ENCODE peak calls at places on chromosomes 1 and 21, in ten cellular contexts. T, W, P, G, Y, Z, U, V, M and D are unnamed samples.

GRCh38 chr1:62318756-62319544 is at the start of gene KANK4:
- DNase-seq in M (no peak), Y (no peak), U (peak), G (no peak), T (no peak), Z (no peak), W (no peak), V (no peak), P (no peak), D (no peak)

GRCh38 chr21:26732442-26733221 is 112.6 kb downstream of the ADAMTS1 start:
- DNase-seq in P (peak), U (peak), Z (peak), V (peak), T (peak), Y (peak), G (peak), M (peak), W (peak), D (peak)

GRCh38 chr1:69246721-69247120 is 321.0 kb upstream of the LRRC7 start:
- DNase-seq in W (no peak), Z (peak), G (no peak), V (no peak), U (no peak), P (no peak), Y (no peak), T (no peak), M (no peak), D (peak)

GRCh38 chr21:25573409-25574206 is 33.7 kb downstream of the MRPL39 start:
- DNase-seq in Z (peak), W (peak), V (peak), U (no peak), Y (peak), M (no peak), G (no peak), P (peak), T (peak), D (peak)

GRCh38 chr1:55696181-55696580 is 481.0 kb upstream of the USP24 start:
- DNase-seq in G (no peak), P (peak), T (peak), U (no peak), V (peak), Z (peak), Y (no peak), M (peak), W (peak), D (peak)

GRCh38 chr1:116166011-116166571 is 54.9 kb downstream of the MAB21L3 start:
- DNase-seq in V (no peak), U (no peak), P (no peak), G (no peak), M (no peak), Y (no peak), W (no peak), Z (no peak), T (no peak), D (no peak)

GRCh38 chr1:53616927-53617326 is 122.0 kb downstream of the GLIS1 start:
- DNase-seq in U (peak), Z (no peak), V (peak), W (no peak), M (no peak), P (no peak), T (peak), Y (no peak), G (no peak), D (peak)

GRCh38 chr1:162007485-162007884 is 16.2 kb downstream of the OLFML2B start:
- DNase-seq in T (no peak), P (no peak), G (no peak), M (no peak), U (no peak), Z (no peak), W (no peak), Y (no peak), V (no peak), D (no peak)

GRCh38 chr1:171438441-171438840 is 46.9 kb upstream of the PRRC2C start:
- DNase-seq in Z (peak), M (peak), V (peak), Y (no peak), W (peak), U (peak), P (peak), T (peak), G (no peak), D (peak)

GRCh38 chr1:119784127-119784781 is 15.5 kb upstream of the HMGCS2 start:
- DNase-seq in V (no peak), M (peak), U (peak), Z (no peak), P (peak), W (peak), T (peak), G (peak), Y (no peak), D (peak)

GRCh38 chr1:201307760-201308499 is 24.6 kb downstream of the PKP1 start:
- DNase-seq in M (no peak), Z (no peak), W (peak), T (no peak), Y (no peak), V (no peak), G (no peak), U (peak), P (no peak), D (no peak)

GRCh38 chr1:182768973-182769372 is 20.6 kb upstream of the NPL start:
- DNase-seq in T (peak), U (no peak), M (no peak), Y (no peak), V (no peak), W (peak), P (no peak), Z (peak), G (no peak), D (peak)

GRCh38 chr1:119225270-119225669 is 84.8 kb upstream of the WARS2 start:
- DNase-seq in Z (no peak), U (no peak), W (no peak), G (no peak), M (no peak), Y (no peak), P (no peak), V (no peak), T (no peak), D (no peak)

GRCh38 chr1:43875327-43875726 is 58.3 kb upstream of the ARTN start:
- DNase-seq in P (no peak), G (no peak), T (no peak), M (no peak), U (no peak), V (no peak), Z (no peak), Y (no peak), W (peak), D (no peak)

GRCh38 chr1:53893999-53894636 is at the start of gene DIO1:
- DNase-seq in Z (no peak), G (no peak), T (no peak), Y (no peak), U (no peak), W (no peak), M (no peak), P (no peak), V (no peak), D (no peak)

GRCh38 chr21:34732388-34732821 is 63.6 kb downstream of the CLIC6 start:
- DNase-seq in T (peak), U (no peak), V (no peak), P (no peak), Z (no peak), W (peak), M (no peak), G (no peak), Y (no peak), D (no peak)

GRCh38 chr1:119298687-119299086 is 69.9 kb upstream of the HAO2 start:
- DNase-seq in V (peak), G (no peak), T (peak), M (no peak), W (peak), Z (peak), P (peak), Y (peak), U (no peak), D (peak)

GRCh38 chr1:75861831-75862230 is 65.1 kb downstream of the MSH4 start:
- DNase-seq in Y (peak), M (no peak), U (no peak), G (no peak), W (peak), Z (no peak), P (no peak), T (no peak), V (no peak), D (no peak)

GRCh38 chr1:97145321-97145956 is 423.9 kb downstream of the PTBP2 start:
- DNase-seq in V (peak), T (peak), M (no peak), P (peak), G (no peak), W (peak), U (no peak), Z (peak), Y (no peak), D (peak)

GRCh38 chr1:115210302-115210711 is 121.0 kb upstream of the TSPAN2 start:
- DNase-seq in Y (no peak), Z (peak), W (peak), V (no peak), P (peak), M (no peak), U (no peak), G (no peak), T (no peak), D (no peak)

GRCh38 chr1:89911186-89911976 is 83.5 kb upstream of the ZNF326 start:
- DNase-seq in U (no peak), W (no peak), G (no peak), P (no peak), Z (no peak), V (no peak), T (no peak), Y (no peak), M (no peak), D (peak)

GRCh38 chr21:44920694-44921604 is at the start of gene ITGB2:
- DNase-seq in T (no peak), M (no peak), Z (no peak), U (peak), P (no peak), W (no peak), Y (peak), V (no peak), G (peak), D (no peak)

GRCh38 chr1:60283690-60284089 is 210.1 kb upstream of the C1orf87 start:
- DNase-seq in M (no peak), W (no peak), G (no peak), Z (peak), P (peak), Y (no peak), V (peak), T (peak), U (peak), D (peak)

GRCh38 chr1:67746299-67746698 is 61.3 kb downstream of the GADD45A start:
- DNase-seq in W (no peak), M (peak), P (no peak), V (peak), Z (no peak), G (no peak), T (peak), Y (no peak), U (no peak), D (peak)

GRCh38 chr1:43274125-43274803 is 4.5 kb downstream of the TMEM125 start:
- DNase-seq in G (no peak), T (peak), M (no peak), V (peak), W (peak), P (peak), Z (peak), Y (peak), U (no peak), D (peak)

GRCh38 chr1:177077734-177078489 is 86.6 kb downstream of the ASTN1 start:
- DNase-seq in M (no peak), U (no peak), W (no peak), Z (peak), T (no peak), G (no peak), P (peak), V (peak), Y (no peak), D (no peak)

GRCh38 chr1:36542962-36543515 is 60.3 kb upstream of the CSF3R start:
- DNase-seq in U (no peak), Y (no peak), V (no peak), G (no peak), Z (peak), T (no peak), P (no peak), M (no peak), W (no peak), D (no peak)

GRCh38 chr21:41698071-41698470 is 68.8 kb downstream of the RIPK4 start:
- DNase-seq in Y (no peak), V (no peak), W (no peak), U (no peak), M (no peak), P (no peak), T (no peak), G (no peak), Z (no peak), D (no peak)

GRCh38 chr1:111505641-111506119 is 2.2 kb upstream of the ADORA3 start:
- DNase-seq in V (no peak), Y (peak), U (no peak), T (no peak), G (no peak), M (no peak), W (no peak), P (no peak), Z (no peak), D (no peak)

GRCh38 chr1:31663622-31664452 is 19.2 kb upstream of the PEF1 start:
- DNase-seq in V (peak), M (peak), U (peak), Z (peak), Y (peak), P (peak), W (no peak), T (peak), G (peak), D (peak)

GRCh38 chr1:9289090-9289534 is 3.6 kb upstream of the SPSB1 start:
- DNase-seq in T (peak), P (peak), U (peak), W (peak), V (peak), G (peak), M (peak), Y (peak), Z (peak), D (peak)

GRCh38 chr1:151960780-151961513 is 32.7 kb downstream of the S100A10 start:
- DNase-seq in P (no peak), Z (no peak), U (no peak), T (no peak), G (no peak), W (no peak), V (no peak), M (no peak), Y (no peak), D (no peak)

GRCh38 chr1:118842462-118843201 is 145.5 kb downstream of the TBX15 start:
- DNase-seq in M (no peak), P (no peak), Z (no peak), W (no peak), T (no peak), V (no peak), G (peak), Y (no peak), U (no peak), D (no peak)

GRCh38 chr1:187313115-187313514 is 484.4 kb downstream of the PLA2G4A start:
- DNase-seq in W (no peak), M (no peak), T (no peak), G (no peak), Z (no peak), P (no peak), U (no peak), Y (peak), V (no peak), D (no peak)

GRCh38 chr1:152621993-152622392 is 910 bp downstream of the LCE3A start:
- DNase-seq in U (no peak), Y (no peak), W (no peak), P (no peak), G (no peak), Z (no peak), V (no peak), M (no peak), T (no peak), D (no peak)

GRCh38 chr1:75630998-75631397 is 20.1 kb upstream of the SLC44A5 start:
- DNase-seq in Y (no peak), U (no peak), G (no peak), Z (no peak), V (no peak), M (no peak), T (no peak), P (no peak), W (no peak), D (no peak)

GRCh38 chr21:46063734-46064680 is 33.9 kb upstream of the COL6A2 start:
- DNase-seq in Z (no peak), V (no peak), M (no peak), G (peak), T (no peak), P (no peak), W (no peak), Y (no peak), U (peak), D (no peak)

GRCh38 chr21:46061950-46062349 is 36.0 kb upstream of the COL6A2 start:
- DNase-seq in G (peak), V (no peak), U (no peak), W (no peak), M (no peak), T (no peak), Y (no peak), P (no peak), Z (no peak), D (no peak)

GRCh38 chr21:46061063-46061462 is 36.8 kb upstream of the COL6A2 start:
- DNase-seq in U (no peak), Y (no peak), Z (no peak), G (no peak), T (no peak), P (no peak), M (no peak), W (no peak), V (no peak), D (no peak)

GRCh38 chr21:46063227-46063626 is 34.7 kb upstream of the COL6A2 start:
- DNase-seq in V (no peak), P (peak), Z (peak), M (no peak), Y (peak), W (no peak), T (no peak), U (no peak), G (no peak), D (no peak)

DNA sequence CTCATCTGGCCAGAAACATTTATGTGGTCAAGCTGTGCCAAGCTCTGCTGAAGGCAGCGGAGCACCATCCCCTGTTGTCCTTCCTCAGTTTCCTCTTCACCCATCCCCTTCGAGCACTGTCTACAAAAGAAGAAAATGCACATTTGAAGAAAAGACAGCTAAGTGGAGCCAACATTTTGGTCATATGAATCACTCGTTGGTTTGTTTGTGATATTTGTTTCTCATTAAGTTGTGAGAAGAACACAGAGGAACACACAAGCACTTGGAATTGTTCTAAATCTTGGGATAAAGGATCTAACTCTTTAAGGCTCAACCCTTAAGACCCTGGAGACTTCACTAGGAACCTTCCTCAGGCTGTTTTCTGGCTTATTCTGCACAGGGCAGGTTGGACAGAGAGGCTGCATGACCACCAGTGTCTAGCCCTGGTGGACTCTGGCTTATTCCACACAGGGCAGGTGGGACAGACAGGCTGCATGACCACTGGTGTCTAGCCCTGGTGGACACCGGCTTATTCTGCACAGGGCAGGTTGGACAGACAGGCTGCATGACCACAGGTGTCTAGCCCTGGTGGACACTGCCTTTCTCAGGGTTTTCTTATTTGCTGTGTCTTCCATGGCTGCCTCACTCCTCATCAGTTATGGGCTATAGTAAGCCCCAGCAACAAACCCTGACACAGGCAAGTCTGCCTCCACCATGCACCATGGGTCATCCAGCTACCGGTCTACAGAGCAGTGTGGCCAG is 35.3 kb upstream of the COL6A2 start:
- DNase-seq in W (no peak), U (no peak), Z (no peak), M (no peak), P (peak), Y (no peak), T (no peak), G (no peak), V (no peak), D (no peak)
- TF ChIP-seq CTCF in W (no peak), U (no peak), Z (no peak), M (no peak), P (no peak), Y (no peak), T (no peak), G (no peak), V (no peak), D (no peak)

GRCh38 chr1:26747048-26747447 is 40.7 kb upstream of the PIGV start:
- DNase-seq in Z (no peak), P (no peak), Y (no peak), T (no peak), U (no peak), M (no peak), W (no peak), G (no peak), V (no peak), D (no peak)

GRCh38 chr1:26743426-26744059 is 44.2 kb upstream of the PIGV start:
- DNase-seq in T (no peak), G (no peak), Z (no peak), W (no peak), M (no peak), U (no peak), Y (peak), V (no peak), P (no peak), D (no peak)

GRCh38 chr1:26744075-26744958 is 43.4 kb upstream of the PIGV start:
- DNase-seq in Z (peak), V (peak), G (peak), W (peak), Y (peak), M (peak), T (peak), U (peak), P (peak), D (peak)

GRCh38 chr1:26748351-26748750 is 39.4 kb upstream of the PIGV start:
- DNase-seq in G (no peak), T (no peak), U (no peak), Y (no peak), M (no peak), P (no peak), V (no peak), W (no peak), Z (no peak), D (no peak)

GRCh38 chr1:26745191-26745590 is 42.6 kb upstream of the PIGV start:
- DNase-seq in G (no peak), U (no peak), W (no peak), T (no peak), M (no peak), Y (no peak), V (peak), P (no peak), Z (peak), D (no peak)
- H3K4me3 ChIP-seq in G (no peak), U (no peak), W (no peak), T (no peak), M (no peak), Y (no peak), V (no peak), P (no peak), Z (no peak), D (no peak)

GRCh38 chr1:241639653-241640148 is 468 bp downstream of the CHML start:
- DNase-seq in U (no peak), V (peak), M (no peak), P (no peak), Z (peak), T (peak), W (peak), Y (peak), G (peak), D (peak)
- TF ChIP-seq CTCF in U (no peak), V (no peak), M (no peak), P (no peak), Z (no peak), T (peak), W (no peak), Y (no peak), G (no peak), D (no peak)

GRCh38 chr1:3169621-3170356 is 100.8 kb downstream of the PRDM16 start:
- DNase-seq in Y (no peak), P (no peak), G (no peak), V (no peak), U (peak), Z (no peak), T (no peak), M (no peak), W (no peak), D (no peak)

GRCh38 chr1:3172431-3173112 is 103.6 kb downstream of the PRDM16 start:
- DNase-seq in Y (no peak), U (no peak), P (no peak), W (no peak), Z (no peak), T (no peak), G (no peak), V (no peak), M (no peak), D (no peak)

GRCh38 chr1:3171761-3172160 is 102.8 kb downstream of the PRDM16 start:
- DNase-seq in G (no peak), W (no peak), Z (no peak), M (no peak), Y (no peak), V (no peak), T (no peak), P (no peak), U (no peak), D (no peak)

GRCh38 chr1:3168678-3169077 is 99.7 kb downstream of the PRDM16 start:
- DNase-seq in T (no peak), M (no peak), Y (no peak), V (no peak), P (no peak), W (no peak), U (peak), Z (no peak), G (peak), D (no peak)

GRCh38 chr1:3170566-3171453 is 101.8 kb downstream of the PRDM16 start:
- DNase-seq in T (peak), Z (peak), G (peak), U (peak), M (peak), W (no peak), Y (no peak), V (peak), P (peak), D (no peak)
- H3K4me3 ChIP-seq in T (peak), Z (no peak), G (peak), U (peak), M (peak), W (no peak), Y (no peak), V (no peak), P (no peak), D (peak)